ENCODE peak calls at places on chromosome 19, in seven cellular contexts. L, K, N, O, X, I and Z are unnamed samples.

GRCh38 chr19:38319421-38320258 is at the start of gene KCNK6:
- DNase-seq in L (no peak), K (no peak), N (no peak), O (no peak), X (peak; percentile 25), I (peak; percentile 39), Z (peak; percentile 34)

GRCh38 chr19:16389848-16390247 is 65.2 kb downstream of the KLF2 start:
- DNase-seq in L (no peak), K (no peak), N (no peak), O (no peak), X (no peak), I (no peak), Z (no peak)

GRCh38 chr19:1010586-1011510 is 10.1 kb downstream of the TMEM259 start:
- DNase-seq in L (no peak), K (no peak), N (no peak), O (no peak), X (no peak), I (no peak), Z (no peak)

GRCh38 chr19:2461751-2462634 is 5.2 kb upstream of the LMNB2 start:
- DNase-seq in L (peak; percentile 85), K (peak; percentile 56), N (no peak), O (peak; percentile 39), X (peak; percentile 28), I (peak; percentile 63), Z (peak; percentile 80)

GRCh38 chr19:4061683-4062575 is 4.8 kb downstream of the ZBTB7A start:
- DNase-seq in L (no peak), K (no peak), N (no peak), O (no peak), X (no peak), I (peak; percentile 22), Z (no peak)

GRCh38 chr19:50003810-50004419 is 21.3 kb downstream of the VRK3 start:
- DNase-seq in L (no peak), K (peak; percentile 94), N (peak; percentile 35), O (peak; percentile 87), X (no peak), I (peak; percentile 53), Z (no peak)

GRCh38 chr19:439167-439900 is 21.5 kb downstream of the SHC2 start:
- DNase-seq in L (no peak), K (no peak), N (no peak), O (no peak), X (no peak), I (no peak), Z (no peak)

GRCh38 chr19:38455031-38455430 is 21.5 kb downstream of the RYR1 start:
- DNase-seq in L (no peak), K (no peak), N (no peak), O (peak; percentile 35), X (no peak), I (no peak), Z (peak; percentile 64)

GRCh38 chr19:17721821-17722220 is 2.5 kb downstream of the MAP1S start:
- DNase-seq in L (no peak), K (peak; percentile 47), N (peak; percentile 49), O (no peak), X (no peak), I (peak; percentile 48), Z (no peak)

GRCh38 chr19:3880471-3881271 is at the start of gene ATCAY:
- DNase-seq in L (no peak), K (no peak), N (no peak), O (peak; percentile 41), X (no peak), I (no peak), Z (peak; percentile 78)

GRCh38 chr19:54506079-54506478 is 3.4 kb downstream of the LAIR2 start:
- DNase-seq in L (no peak), K (no peak), N (no peak), O (no peak), X (no peak), I (no peak), Z (no peak)

GRCh38 chr19:3184847-3185481 is 766 bp upstream of the NCLN start:
- DNase-seq in L (no peak), K (no peak), N (peak; percentile 22), O (peak; percentile 47), X (peak; percentile 68), I (peak; percentile 73), Z (no peak)